ENCODE peak calls at places on chromosome 1, in nine cellular contexts. G is frontal cortex, X is DMS53, O is glutamatergic neuron, C is renal cortical epithelial cell, K is heart left ventricle, D is T-helper 2 cell, Q is psoas muscle, P is GM12891. N is an unnamed sample.

GRCh38 chr1:35112668-35113067 is 33.5 kb downstream of the ZMYM1 start:
- DNase-seq in P (no peak), Q (no peak), C (no peak), O (no peak), X (no peak), K (no peak), D (no peak), G (no peak), N (no peak)

GRCh38 chr1:190175320-190175719 is 302.3 kb downstream of the BRINP3 start:
- DNase-seq in K (no peak), D (no peak), X (no peak), Q (no peak), G (no peak), C (no peak), P (no peak), O (no peak), N (no peak)

GRCh38 chr1:201741763-201742342 is 87.1 kb upstream of the IPO9 start:
- DNase-seq in X (no peak), G (no peak), C (no peak), P (no peak), Q (no peak), O (no peak), D (no peak), K (no peak), N (no peak)

GRCh38 chr1:247386695-247387094 is 29.3 kb upstream of the NLRP3 start:
- DNase-seq in G (no peak), O (no peak), Q (no peak), X (no peak), P (no peak), C (peak), K (no peak), D (no peak), N (no peak)

GRCh38 chr1:154405762-154406571 is 824 bp downstream of the IL6R start:
- DNase-seq in D (peak), K (peak), C (no peak), G (peak), Q (peak), O (peak), P (no peak), X (peak), N (peak)

GRCh38 chr1:204014336-204014735 is 58.6 kb upstream of the SOX13 start:
- DNase-seq in D (no peak), P (no peak), G (no peak), K (no peak), Q (no peak), O (no peak), X (no peak), C (no peak), N (no peak)

GRCh38 chr1:93720931-93721614 is 39.4 kb upstream of the BCAR3 start:
- DNase-seq in O (no peak), K (no peak), G (no peak), Q (no peak), P (no peak), D (no peak), X (no peak), C (no peak), N (no peak)

GRCh38 chr1:200006711-200007110 is 20.8 kb upstream of the NR5A2 start:
- DNase-seq in X (no peak), G (no peak), D (no peak), O (no peak), K (no peak), Q (no peak), C (no peak), P (no peak), N (no peak)

GRCh38 chr1:88683516-88683847 is 591 bp upstream of the PKN2 start:
- DNase-seq in X (peak), D (peak), G (no peak), C (no peak), O (peak), K (peak), Q (peak), P (no peak), N (no peak)

GRCh38 chr1:151143057-151143435 is 3.4 kb downstream of the SEMA6C start:
- DNase-seq in K (no peak), O (no peak), G (no peak), X (no peak), D (no peak), Q (no peak), C (no peak), P (no peak), N (no peak)

GRCh38 chr1:183048087-183049085 is 25.2 kb downstream of the LAMC1 start:
- DNase-seq in G (no peak), K (no peak), O (no peak), X (no peak), Q (no peak), P (no peak), D (no peak), C (no peak), N (no peak)

GRCh38 chr1:53172751-53173498 is 23.7 kb upstream of the CPT2 start:
- DNase-seq in G (peak), X (peak), Q (no peak), K (no peak), C (peak), D (no peak), O (peak), P (peak), N (no peak)

GRCh38 chr1:40385437-40386310 is 12.1 kb downstream of the SMAP2 start:
- DNase-seq in K (no peak), O (no peak), D (peak), P (no peak), Q (no peak), C (no peak), G (no peak), X (no peak), N (no peak)

GRCh38 chr1:160629286-160630210 is 17.3 kb downstream of the SLAMF1 start:
- DNase-seq in X (no peak), C (no peak), O (no peak), Q (peak), K (peak), D (peak), G (no peak), P (no peak), N (peak)

GRCh38 chr1:24866211-24867063 is 63.6 kb downstream of the RUNX3 start:
- DNase-seq in O (no peak), X (no peak), C (no peak), P (no peak), Q (no peak), K (no peak), G (no peak), D (no peak), N (no peak)

GRCh38 chr1:173062156-173062938 is 11.6 kb upstream of the TNFSF18 start:
- DNase-seq in G (no peak), O (no peak), Q (no peak), C (peak), K (no peak), P (no peak), X (peak), D (no peak), N (no peak)

GRCh38 chr1:2639607-2640521 is 7.0 kb upstream of the MMEL1 start:
- DNase-seq in C (no peak), G (no peak), K (peak), D (no peak), P (no peak), X (no peak), O (no peak), Q (no peak), N (no peak)

GRCh38 chr1:187042538-187042937 is 213.8 kb downstream of the PLA2G4A start:
- DNase-seq in C (no peak), G (no peak), X (peak), Q (no peak), O (no peak), D (no peak), P (no peak), K (no peak), N (no peak)

GRCh38 chr1:39646232-39647081 is 7.0 kb upstream of the HEYL start:
- DNase-seq in K (peak), O (peak), C (no peak), D (no peak), P (no peak), G (no peak), Q (peak), X (peak), N (peak)

GRCh38 chr1:201468501-201468843 is 516 bp downstream of the PHLDA3 start:
- DNase-seq in G (peak), P (peak), D (no peak), X (peak), K (peak), O (peak), Q (peak), C (no peak), N (no peak)

GRCh38 chr1:31432592-31433395 is 19.8 kb downstream of the SERINC2 start:
- DNase-seq in K (no peak), P (no peak), Q (no peak), C (no peak), O (no peak), X (peak), G (no peak), D (no peak), N (no peak)

GRCh38 chr1:17441265-17441992 is 2.0 kb upstream of the RCC2 start:
- DNase-seq in O (no peak), K (peak), P (no peak), C (peak), Q (no peak), X (peak), D (no peak), G (no peak), N (no peak)

GRCh38 chr1:55045430-55045829 is 6.1 kb downstream of the PCSK9 start:
- DNase-seq in O (no peak), G (no peak), K (no peak), C (no peak), Q (no peak), P (no peak), X (no peak), D (no peak), N (no peak)

GRCh38 chr1:63486679-63487078 is 36.3 kb downstream of the ITGB3BP start:
- DNase-seq in D (no peak), K (no peak), O (no peak), C (no peak), Q (no peak), X (no peak), G (no peak), P (no peak), N (no peak)

GRCh38 chr1:159088050-159088449 is 11.5 kb upstream of the AIM2 start:
- DNase-seq in K (no peak), D (no peak), X (peak), P (no peak), O (no peak), G (no peak), Q (no peak), C (peak), N (no peak)

N was measured in gastrocnemius medialis.